ENCODE peak calls at places on chromosomes 2 and 18, in six cellular contexts. One of them, this sample, is unnamed.

GRCh38 chr2:9394816-9395215 is 28.5 kb downstream of the ITGB1BP1 start:
- DNase-seq in AG09309: no peak
- DNase-seq in RWPE1: no peak
- DNase-seq in astrocyte of the spinal cord: no peak
- DNase-seq in left ventricle myocardium inferior: no peak
- DNase-seq in Calu3: no peak
- DNase-seq in this sample: no peak

GRCh38 chr18:74631242-74632087 is 33.8 kb downstream of the ZNF407 start:
- DNase-seq in AG09309: no peak
- DNase-seq in RWPE1: no peak
- DNase-seq in astrocyte of the spinal cord: peak
- DNase-seq in left ventricle myocardium inferior: no peak
- DNase-seq in Calu3: no peak
- DNase-seq in this sample: peak

GRCh38 chr2:186755066-186755465 is 61.2 kb downstream of the FAM171B start:
- DNase-seq in AG09309: no peak
- DNase-seq in RWPE1: no peak
- DNase-seq in astrocyte of the spinal cord: peak
- DNase-seq in left ventricle myocardium inferior: no peak
- DNase-seq in Calu3: no peak
- DNase-seq in this sample: peak

GRCh38 chr2:84495539-84496146 is 20.7 kb upstream of the DNAH6 start:
- DNase-seq in AG09309: peak
- DNase-seq in RWPE1: peak
- DNase-seq in astrocyte of the spinal cord: peak
- DNase-seq in left ventricle myocardium inferior: no peak
- DNase-seq in Calu3: peak
- DNase-seq in this sample: peak

GRCh38 chr18:79982736-79983135 is 5.6 kb downstream of the TXNL4A start:
- DNase-seq in AG09309: no peak
- DNase-seq in RWPE1: no peak
- DNase-seq in astrocyte of the spinal cord: no peak
- DNase-seq in left ventricle myocardium inferior: no peak
- DNase-seq in Calu3: no peak
- DNase-seq in this sample: peak

GRCh38 chr2:44706584-44707553 is 234.6 kb upstream of the SIX3 start:
- DNase-seq in AG09309: no peak
- DNase-seq in RWPE1: no peak
- DNase-seq in astrocyte of the spinal cord: peak
- DNase-seq in left ventricle myocardium inferior: no peak
- DNase-seq in Calu3: no peak
- DNase-seq in this sample: no peak

GRCh38 chr2:187873132-187873531 is 318.9 kb upstream of the TFPI start:
- DNase-seq in AG09309: no peak
- DNase-seq in RWPE1: no peak
- DNase-seq in astrocyte of the spinal cord: no peak
- DNase-seq in left ventricle myocardium inferior: no peak
- DNase-seq in Calu3: no peak
- DNase-seq in this sample: no peak

GRCh38 chr2:216171043-216171442 is 61.9 kb downstream of the XRCC5 start:
- DNase-seq in AG09309: no peak
- DNase-seq in RWPE1: no peak
- DNase-seq in astrocyte of the spinal cord: no peak
- DNase-seq in left ventricle myocardium inferior: no peak
- DNase-seq in Calu3: no peak
- DNase-seq in this sample: no peak

GRCh38 chr2:241542278-241542605 is 16.3 kb upstream of the BOK start:
- DNase-seq in AG09309: no peak
- DNase-seq in RWPE1: no peak
- DNase-seq in astrocyte of the spinal cord: no peak
- DNase-seq in left ventricle myocardium inferior: no peak
- DNase-seq in Calu3: no peak
- DNase-seq in this sample: no peak

GRCh38 chr2:238271061-238271554 is 17.3 kb downstream of the PER2 start:
- DNase-seq in AG09309: no peak
- DNase-seq in RWPE1: no peak
- DNase-seq in astrocyte of the spinal cord: no peak
- DNase-seq in left ventricle myocardium inferior: no peak
- DNase-seq in Calu3: no peak
- DNase-seq in this sample: no peak

GRCh38 chr18:58955738-58956137 is 91.1 kb downstream of the ZNF532 start:
- DNase-seq in AG09309: no peak
- DNase-seq in RWPE1: no peak
- DNase-seq in astrocyte of the spinal cord: no peak
- DNase-seq in left ventricle myocardium inferior: no peak
- DNase-seq in Calu3: no peak
- DNase-seq in this sample: no peak

GRCh38 chr18:47561316-47561715 is 309.9 kb upstream of the SKOR2 start:
- DNase-seq in AG09309: no peak
- DNase-seq in RWPE1: no peak
- DNase-seq in astrocyte of the spinal cord: no peak
- DNase-seq in left ventricle myocardium inferior: no peak
- DNase-seq in Calu3: no peak
- DNase-seq in this sample: no peak

GRCh38 chr2:99662761-99663341 is 173.0 kb upstream of the REV1 start:
- DNase-seq in AG09309: peak
- DNase-seq in RWPE1: no peak
- DNase-seq in astrocyte of the spinal cord: peak
- DNase-seq in left ventricle myocardium inferior: no peak
- DNase-seq in Calu3: peak
- DNase-seq in this sample: peak

GRCh38 chr18:23388357-23388756 is 64.7 kb upstream of the RIOK3 start:
- DNase-seq in AG09309: no peak
- DNase-seq in RWPE1: no peak
- DNase-seq in astrocyte of the spinal cord: no peak
- DNase-seq in left ventricle myocardium inferior: no peak
- DNase-seq in Calu3: no peak
- DNase-seq in this sample: no peak

GRCh38 chr18:23386317-23386716 is 66.8 kb upstream of the RIOK3 start:
- DNase-seq in AG09309: no peak
- DNase-seq in RWPE1: no peak
- DNase-seq in astrocyte of the spinal cord: no peak
- DNase-seq in left ventricle myocardium inferior: no peak
- DNase-seq in Calu3: peak
- DNase-seq in this sample: no peak

GRCh38 chr18:23387265-23387664 is 65.8 kb upstream of the RIOK3 start:
- DNase-seq in AG09309: no peak
- DNase-seq in RWPE1: no peak
- DNase-seq in astrocyte of the spinal cord: no peak
- DNase-seq in left ventricle myocardium inferior: no peak
- DNase-seq in Calu3: no peak
- DNase-seq in this sample: no peak

GRCh38 chr18:23380817-23381216 is 72.3 kb upstream of the RIOK3 start:
- DNase-seq in AG09309: no peak
- DNase-seq in RWPE1: no peak
- DNase-seq in astrocyte of the spinal cord: peak
- DNase-seq in left ventricle myocardium inferior: no peak
- DNase-seq in Calu3: no peak
- DNase-seq in this sample: peak

GRCh38 chr18:23384778-23385736 is 68.0 kb upstream of the RIOK3 start:
- DNase-seq in AG09309: no peak
- DNase-seq in RWPE1: no peak
- DNase-seq in astrocyte of the spinal cord: no peak
- DNase-seq in left ventricle myocardium inferior: no peak
- DNase-seq in Calu3: no peak
- DNase-seq in this sample: no peak
- TF ChIP-seq CTCF in AG09309: no peak
- TF ChIP-seq CTCF in RWPE1: no peak
- TF ChIP-seq CTCF in astrocyte of the spinal cord: no peak
- TF ChIP-seq CTCF in left ventricle myocardium inferior: no peak
- TF ChIP-seq CTCF in Calu3: no peak
- TF ChIP-seq CTCF in this sample: no peak

DNA sequence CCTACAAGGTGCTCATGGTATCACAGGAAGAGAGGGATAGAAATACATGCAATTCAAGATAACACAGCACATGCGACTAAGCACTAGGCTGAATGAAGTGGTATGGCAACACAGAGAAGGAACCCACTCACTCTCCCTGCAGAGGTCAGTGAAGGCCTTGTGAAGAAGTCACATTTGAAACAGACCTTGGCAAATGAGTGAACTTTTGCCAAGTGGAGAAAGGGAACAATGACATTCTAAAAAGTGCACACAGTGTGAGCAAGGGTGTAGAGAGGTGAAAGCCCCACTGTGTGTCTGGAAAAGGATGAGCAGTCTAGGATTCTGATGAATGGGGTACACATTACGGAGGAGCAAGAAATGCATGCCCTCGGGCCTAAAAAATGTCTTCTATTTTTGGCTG is 23.3 kb downstream of the KLF7 start:
- DNase-seq in AG09309: no peak
- DNase-seq in RWPE1: no peak
- DNase-seq in astrocyte of the spinal cord: no peak
- DNase-seq in left ventricle myocardium inferior: no peak
- DNase-seq in Calu3: no peak
- DNase-seq in this sample: no peak
- TF ChIP-seq CTCF in AG09309: no peak
- TF ChIP-seq CTCF in RWPE1: no peak
- TF ChIP-seq CTCF in astrocyte of the spinal cord: no peak
- TF ChIP-seq CTCF in left ventricle myocardium inferior: peak
- TF ChIP-seq CTCF in Calu3: no peak
- TF ChIP-seq CTCF in this sample: peak

GRCh38 chr18:76098728-76099514 is 396.1 kb downstream of the ZNF516 start:
- DNase-seq in AG09309: no peak
- DNase-seq in RWPE1: no peak
- DNase-seq in astrocyte of the spinal cord: no peak
- DNase-seq in left ventricle myocardium inferior: no peak
- DNase-seq in Calu3: no peak
- DNase-seq in this sample: no peak
- TF ChIP-seq CTCF in AG09309: no peak
- TF ChIP-seq CTCF in RWPE1: no peak
- TF ChIP-seq CTCF in astrocyte of the spinal cord: no peak
- TF ChIP-seq CTCF in left ventricle myocardium inferior: no peak
- TF ChIP-seq CTCF in Calu3: no peak
- TF ChIP-seq CTCF in this sample: no peak

GRCh38 chr2:174765576-174765975 is 1.3 kb upstream of the CHRNA1 start:
- DNase-seq in AG09309: no peak
- DNase-seq in RWPE1: no peak
- DNase-seq in astrocyte of the spinal cord: no peak
- DNase-seq in left ventricle myocardium inferior: no peak
- DNase-seq in Calu3: no peak
- DNase-seq in this sample: peak
- TF ChIP-seq CTCF in AG09309: no peak
- TF ChIP-seq CTCF in RWPE1: no peak
- TF ChIP-seq CTCF in astrocyte of the spinal cord: no peak
- TF ChIP-seq CTCF in left ventricle myocardium inferior: no peak
- TF ChIP-seq CTCF in Calu3: no peak
- TF ChIP-seq CTCF in this sample: no peak

DNA sequence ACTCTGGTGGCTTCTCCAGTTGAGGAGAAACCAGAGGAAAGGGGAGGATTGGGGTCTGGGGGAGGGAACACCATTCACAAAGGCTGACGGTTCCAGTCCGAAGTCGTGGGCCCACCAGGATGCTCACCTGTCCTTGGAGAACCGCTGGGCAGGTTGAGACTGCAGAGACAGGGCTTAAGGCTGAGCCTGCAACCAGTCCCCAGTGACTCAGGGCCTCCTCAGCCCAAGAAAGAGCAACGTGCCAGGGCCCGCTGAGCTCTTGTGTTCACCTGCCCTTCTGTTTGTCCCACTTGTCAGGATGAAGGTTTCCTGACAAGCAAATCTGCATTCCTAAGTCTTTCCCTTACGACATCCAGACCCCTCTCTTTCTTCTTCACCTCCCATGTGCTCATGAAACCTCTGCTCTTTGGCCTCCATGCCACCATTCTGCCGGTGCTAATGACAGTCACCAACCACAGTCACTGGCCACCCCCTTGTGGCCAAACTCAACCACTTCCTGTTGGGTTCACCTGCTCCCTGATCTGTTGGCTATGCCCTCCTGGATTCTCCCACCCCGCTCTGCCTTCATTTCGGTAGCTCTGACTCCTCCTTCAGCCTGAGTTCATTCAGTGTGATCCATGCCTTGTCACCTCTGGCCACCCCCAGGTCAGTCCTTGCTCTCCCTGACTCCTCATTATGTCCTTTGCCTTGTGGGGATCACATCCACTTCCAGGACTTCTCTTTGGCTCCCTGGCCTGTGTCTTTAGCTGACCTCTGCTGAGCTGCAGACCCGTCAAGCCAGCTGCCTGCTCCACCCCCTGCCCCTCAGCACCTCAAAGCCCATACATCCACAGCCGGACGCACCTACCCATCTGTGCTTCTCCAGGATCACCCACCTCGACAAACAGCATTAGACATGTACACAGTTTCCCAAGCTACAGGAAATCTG is 17.6 kb downstream of the EMX1 start:
- DNase-seq in AG09309: no peak
- DNase-seq in RWPE1: peak
- DNase-seq in astrocyte of the spinal cord: no peak
- DNase-seq in left ventricle myocardium inferior: no peak
- DNase-seq in Calu3: peak
- DNase-seq in this sample: no peak
- TF ChIP-seq CTCF in AG09309: peak
- TF ChIP-seq CTCF in RWPE1: no peak
- TF ChIP-seq CTCF in astrocyte of the spinal cord: peak
- TF ChIP-seq CTCF in left ventricle myocardium inferior: peak
- TF ChIP-seq CTCF in Calu3: peak
- TF ChIP-seq CTCF in this sample: peak

GRCh38 chr18:78268226-78268625 is 711.4 kb upstream of the SALL3 start:
- DNase-seq in AG09309: no peak
- DNase-seq in RWPE1: no peak
- DNase-seq in astrocyte of the spinal cord: no peak
- DNase-seq in left ventricle myocardium inferior: no peak
- DNase-seq in Calu3: no peak
- DNase-seq in this sample: no peak

GRCh38 chr18:78273876-78274275 is 705.7 kb upstream of the SALL3 start:
- DNase-seq in AG09309: no peak
- DNase-seq in RWPE1: no peak
- DNase-seq in astrocyte of the spinal cord: no peak
- DNase-seq in left ventricle myocardium inferior: no peak
- DNase-seq in Calu3: no peak
- DNase-seq in this sample: no peak

DNA sequence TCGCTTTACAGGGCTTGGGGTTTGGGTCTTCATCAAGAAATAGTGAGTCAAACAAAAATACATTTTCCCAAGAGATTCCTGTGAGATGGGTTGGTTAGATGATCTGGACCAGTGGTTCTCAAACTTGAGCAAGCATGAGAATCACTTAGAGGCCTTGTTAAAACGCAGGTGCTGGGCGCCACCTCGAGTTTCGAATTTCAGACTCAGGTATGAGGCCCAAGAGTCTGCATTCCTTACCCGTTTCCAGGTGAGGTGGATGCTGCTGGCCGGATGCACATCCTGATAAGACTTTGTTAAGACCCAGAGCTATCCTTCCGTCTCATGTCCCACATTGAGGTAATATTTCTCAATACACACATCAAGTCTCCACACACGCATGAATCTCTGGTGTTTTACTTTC is 707.8 kb upstream of the SALL3 start:
- DNase-seq in AG09309: no peak
- DNase-seq in RWPE1: no peak
- DNase-seq in astrocyte of the spinal cord: no peak
- DNase-seq in left ventricle myocardium inferior: no peak
- DNase-seq in Calu3: no peak
- DNase-seq in this sample: no peak
- TF ChIP-seq CTCF in AG09309: no peak
- TF ChIP-seq CTCF in RWPE1: no peak
- TF ChIP-seq CTCF in astrocyte of the spinal cord: no peak
- TF ChIP-seq CTCF in left ventricle myocardium inferior: no peak
- TF ChIP-seq CTCF in Calu3: no peak
- TF ChIP-seq CTCF in this sample: no peak

This sample was measured in choroid plexus epithelial cell.